ENCODE peak calls at places on chromosome 2, in four cellular contexts. L, N, E and H are unnamed samples.

GRCh38 chr2:211086049-211086448 is 529.6 kb downstream of the CPS1 start:
- DNase-seq in L (no peak), N (no peak), E (no peak), H (no peak)

GRCh38 chr2:59803586-59803985 is 749.9 kb downstream of the BCL11A start:
- DNase-seq in L (no peak), N (no peak), E (no peak), H (no peak)

GRCh38 chr2:217127744-217128143 is 267.9 kb upstream of the TNP1 start:
- DNase-seq in L (no peak), N (no peak), E (no peak), H (no peak)

GRCh38 chr2:196066794-196067382 is 1.7 kb downstream of the DNAH7 start:
- DNase-seq in L (no peak), N (no peak), E (no peak), H (peak)

GRCh38 chr2:145411493-145411892 is 891.6 kb upstream of the ZEB2 start:
- DNase-seq in L (no peak), N (no peak), E (no peak), H (no peak)

GRCh38 chr2:18910843-18911242 is 321.5 kb upstream of the NT5C1B start:
- DNase-seq in L (no peak), N (no peak), E (no peak), H (no peak)

GRCh38 chr2:96869281-96869823 is 528 bp downstream of the SEMA4C start:
- DNase-seq in L (peak), N (peak), E (peak), H (peak)

GRCh38 chr2:236180831-236181453 is 12.8 kb upstream of the GBX2 start:
- DNase-seq in L (no peak), N (no peak), E (peak), H (peak)

GRCh38 chr2:239711911-239712570 is 311.2 kb upstream of the HDAC4 start:
- DNase-seq in L (no peak), N (peak), E (peak), H (no peak)

GRCh38 chr2:203878060-203878459 is 10.5 kb downstream of the CTLA4 start:
- DNase-seq in L (no peak), N (no peak), E (no peak), H (no peak)

DNA sequence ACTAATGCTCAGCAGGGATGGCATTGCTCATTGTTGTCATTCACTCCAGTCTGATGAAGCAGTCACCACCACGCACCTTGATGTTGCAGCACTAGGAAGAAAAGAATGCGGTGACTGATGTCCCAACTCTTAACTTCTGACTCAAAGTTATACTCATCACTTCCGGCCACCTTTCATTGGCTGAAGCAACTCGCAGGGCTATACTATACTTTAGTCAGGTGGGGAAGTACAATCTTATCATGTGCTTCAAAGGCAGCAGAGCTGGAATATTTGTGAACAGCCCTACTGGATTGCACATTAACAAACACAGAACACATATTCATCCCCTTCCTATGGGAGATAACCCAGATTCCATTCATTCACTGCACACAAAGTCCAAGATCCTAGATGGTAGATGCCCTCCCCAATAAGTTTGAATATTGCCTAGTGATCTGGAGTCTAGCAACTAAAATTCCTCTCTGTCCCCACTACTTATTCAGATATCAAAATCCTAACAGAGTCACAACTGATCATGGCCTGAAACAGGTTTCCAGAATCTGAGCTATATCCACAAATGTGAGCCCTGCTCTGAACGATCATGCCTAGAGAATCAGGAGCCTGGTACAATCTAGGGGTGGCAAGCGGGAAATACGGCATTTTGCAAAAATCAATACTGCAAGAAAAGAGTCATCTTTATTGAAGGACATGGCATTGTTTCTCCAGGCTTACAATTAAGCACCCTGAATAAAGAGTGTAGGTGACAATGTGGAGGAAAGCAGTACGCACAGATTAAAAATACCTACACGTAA is 3.4 kb upstream of the SPATS2L start:
- DNase-seq in L (no peak), N (no peak), E (no peak), H (no peak)
- TF ChIP-seq POLR2A in L (no peak), N (no peak), E (no peak), H (no peak)

GRCh38 chr2:37324786-37325624 is at the start of gene PRKD3:
- DNase-seq in L (peak), N (no peak), E (peak), H (peak)
- TF ChIP-seq POLR2A in L (no peak), N (no peak), E (peak), H (no peak)

GRCh38 chr2:42101641-42102605 is 54.1 kb downstream of the PKDCC start:
- DNase-seq in L (no peak), N (peak), E (peak), H (peak)

GRCh38 chr2:42102606-42103450 is 55.0 kb downstream of the PKDCC start:
- DNase-seq in L (no peak), N (peak), E (peak), H (no peak)

GRCh38 chr2:42098571-42099430 is 51.0 kb downstream of the PKDCC start:
- DNase-seq in L (no peak), N (peak), E (no peak), H (no peak)

GRCh38 chr2:42099431-42100173 is 51.8 kb downstream of the PKDCC start:
- DNase-seq in L (no peak), N (peak), E (no peak), H (no peak)

GRCh38 chr2:42100696-42101585 is 53.1 kb downstream of the PKDCC start:
- DNase-seq in L (no peak), N (peak), E (peak), H (peak)
- TF ChIP-seq POLR2A in L (no peak), N (no peak), E (no peak), H (no peak)

GRCh38 chr2:20349457-20350034 is 1.1 kb downstream of the PUM2 start:
- DNase-seq in L (no peak), N (no peak), E (no peak), H (peak)

GRCh38 chr2:20351555-20352229 is 1.0 kb upstream of the PUM2 start:
- DNase-seq in L (peak), N (no peak), E (no peak), H (no peak)

GRCh38 chr2:20348542-20348941 is 2.1 kb downstream of the PUM2 start:
- DNase-seq in L (no peak), N (no peak), E (no peak), H (peak)

GRCh38 chr2:20350753-20351554 is at the start of gene PUM2:
- DNase-seq in L (peak), N (peak), E (peak), H (peak)

DNA sequence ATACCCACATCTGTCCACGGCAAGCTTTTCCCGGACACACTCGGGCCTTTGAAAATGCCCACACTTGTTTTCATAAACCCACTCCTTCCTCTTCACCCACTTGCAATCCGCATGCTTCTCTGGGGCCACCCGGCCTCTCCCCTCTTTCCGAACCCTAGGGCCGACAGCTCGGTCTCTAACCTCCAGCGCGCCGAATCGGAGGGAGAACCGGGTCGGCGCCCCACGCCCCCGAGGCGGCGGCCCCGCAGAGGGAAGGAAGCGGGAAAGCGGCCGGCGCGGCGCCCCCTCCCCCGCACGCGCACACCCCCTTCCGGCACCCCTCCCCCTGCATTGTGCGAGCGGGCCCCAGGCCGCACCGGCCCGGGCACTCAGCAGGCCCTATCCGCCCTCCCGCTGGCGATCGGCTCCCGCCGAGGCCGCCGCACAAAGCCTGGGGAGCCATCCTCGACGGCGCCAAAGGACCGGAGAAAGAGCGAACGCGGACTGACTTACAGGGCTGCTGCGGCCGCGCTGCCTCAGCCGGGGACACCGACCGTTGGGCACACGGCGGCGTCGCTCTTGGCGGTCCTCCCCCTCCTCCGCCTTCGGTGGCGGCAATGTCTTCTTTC is 435 bp downstream of the PUM2 start:
- DNase-seq in L (peak), N (peak), E (peak), H (no peak)
- TF ChIP-seq POLR2A in L (no peak), N (no peak), E (no peak), H (no peak)

GRCh38 chr2:112541315-112542122 is 746 bp upstream of the POLR1B start:
- DNase-seq in L (no peak), N (peak), E (peak), H (peak)
- TF ChIP-seq POLR2A in L (no peak), N (no peak), E (peak), H (peak)

GRCh38 chr2:20997953-20998722 is 45.7 kb downstream of the APOB start:
- DNase-seq in L (no peak), N (no peak), E (no peak), H (no peak)

GRCh38 chr2:21001225-21001946 is 42.5 kb downstream of the APOB start:
- DNase-seq in L (no peak), N (no peak), E (no peak), H (no peak)

GRCh38 chr2:21001988-21002813 is 41.7 kb downstream of the APOB start:
- DNase-seq in L (no peak), N (no peak), E (no peak), H (no peak)

GRCh38 chr2:20998972-20999905 is 44.6 kb downstream of the APOB start:
- DNase-seq in L (no peak), N (no peak), E (no peak), H (no peak)

DNA sequence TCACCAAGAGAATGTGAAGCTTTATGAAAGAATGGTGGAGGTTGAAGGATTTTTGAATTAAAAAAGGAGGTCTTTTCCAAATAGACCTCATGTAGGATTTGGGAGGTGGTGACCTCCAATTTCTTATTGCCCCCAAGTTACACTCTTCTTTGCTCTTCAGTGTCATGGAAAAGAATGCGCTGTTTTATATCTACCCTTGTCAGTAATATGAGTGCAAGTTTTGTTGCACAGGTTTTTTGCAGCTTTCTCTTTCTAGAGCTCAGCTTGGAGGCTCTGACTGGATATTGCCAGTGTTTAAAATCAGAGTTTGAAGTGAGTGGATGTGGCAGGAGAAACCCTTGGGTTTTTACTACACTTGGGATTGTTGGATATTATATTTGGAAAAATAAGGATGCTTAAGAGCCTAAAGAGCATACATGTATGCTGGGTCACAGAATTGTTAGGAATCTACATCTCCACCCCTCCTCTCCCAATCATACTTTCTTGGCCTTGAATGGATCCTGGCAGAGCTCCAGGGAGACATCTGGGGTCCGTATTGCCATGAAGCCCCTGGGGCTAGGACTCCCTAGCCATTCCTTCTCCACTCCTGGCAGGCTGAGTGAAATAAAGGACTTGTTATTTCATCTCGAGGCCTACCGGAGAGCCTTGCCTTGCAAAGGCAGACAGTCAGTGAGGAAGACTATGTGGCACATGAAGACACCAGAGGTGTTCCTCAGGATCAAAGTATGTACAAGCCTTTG is 43.8 kb downstream of the APOB start:
- DNase-seq in L (no peak), N (no peak), E (no peak), H (no peak)
- TF ChIP-seq POLR2A in L (no peak), N (no peak), E (no peak), H (no peak)

GRCh38 chr2:231707625-231708049 is 688 bp upstream of the PTMA start:
- DNase-seq in L (peak), N (no peak), E (no peak), H (peak)
- TF ChIP-seq POLR2A in L (peak), N (peak), E (peak), H (no peak)

GRCh38 chr2:201780674-201781582 is at the start of gene ALS2:
- DNase-seq in L (peak), N (peak), E (peak), H (peak)
- TF ChIP-seq POLR2A in L (peak), N (no peak), E (peak), H (peak)